ENCODE peak calls at places on chromosomes 16 and 17, in eight cellular contexts. B is OCI-LY7, Z is Panc1, T is left ventricle myocardium inferior, G is PC-3, D is GM12878, F is heart left ventricle, V is tibial artery. Y is an unnamed sample.
A peak's percentile ranks its signal among the peaks of the same experiment; 100 is the strongest.

GRCh38 chr16:57623251-57624043 is 5.0 kb upstream of the ADGRG1 start:
- DNase-seq in B (no peak), Z (no peak), T (no peak), G (peak; percentile 90), D (no peak), F (no peak), V (no peak), Y (no peak)

GRCh38 chr17:55487727-55488436 is 23.4 kb downstream of the SMIM36 start:
- DNase-seq in B (no peak), Z (no peak), T (no peak), G (peak; percentile 44), D (no peak), F (no peak), V (no peak), Y (no peak)

GRCh38 chr17:44906010-44906646 is 6.9 kb upstream of the EFTUD2 start:
- DNase-seq in B (no peak), Z (no peak), T (no peak), G (peak; percentile 91), D (no peak), F (no peak), V (no peak), Y (no peak)

GRCh38 chr17:58492238-58493121 is 4.3 kb upstream of the HSF5 start:
- DNase-seq in B (no peak), Z (no peak), T (no peak), G (peak; percentile 77), D (no peak), F (no peak), V (no peak), Y (no peak)

GRCh38 chr17:75756451-75757085 is 8.4 kb downstream of the GALK1 start:
- DNase-seq in B (no peak), Z (no peak), T (no peak), G (no peak), D (no peak), F (no peak), V (peak; percentile 62), Y (no peak)

GRCh38 chr16:73040136-73040535 is 7.8 kb downstream of the ZFHX3 start:
- DNase-seq in B (no peak), Z (no peak), T (no peak), G (no peak), D (no peak), F (no peak), V (peak; percentile 40), Y (no peak)

GRCh38 chr16:58455750-58456149 is 44.2 kb upstream of the NDRG4 start:
- DNase-seq in B (no peak), Z (no peak), T (no peak), G (no peak), D (no peak), F (no peak), V (no peak), Y (no peak)

GRCh38 chr17:19386974-19387920 is at the start of gene MFAP4:
- DNase-seq in B (no peak), Z (no peak), T (peak; percentile 74), G (no peak), D (no peak), F (peak; percentile 78), V (peak; percentile 92), Y (no peak)

GRCh38 chr17:66177048-66177447 is 14.9 kb downstream of the CEP112 start:
- DNase-seq in B (no peak), Z (no peak), T (no peak), G (peak; percentile 90), D (no peak), F (no peak), V (no peak), Y (no peak)

GRCh38 chr17:40541060-40541872 is 24.0 kb downstream of the CCR7 start:
- DNase-seq in B (peak; percentile 22), Z (no peak), T (no peak), G (no peak), D (no peak), F (no peak), V (peak; percentile 53), Y (peak; percentile 71)

GRCh38 chr16:4261557-4262172 is 11.2 kb downstream of the TFAP4 start:
- DNase-seq in B (peak; percentile 20), Z (no peak), T (no peak), G (peak; percentile 19), D (no peak), F (no peak), V (no peak), Y (peak; percentile 52)

GRCh38 chr17:80846932-80847331 is 144.7 kb upstream of the CHMP6 start:
- DNase-seq in B (no peak), Z (no peak), T (no peak), G (no peak), D (no peak), F (no peak), V (peak; percentile 38), Y (no peak)

GRCh38 chr17:6108987-6109386 is 38.8 kb downstream of the WSCD1 start:
- DNase-seq in B (no peak), Z (no peak), T (no peak), G (no peak), D (no peak), F (no peak), V (no peak), Y (no peak)

GRCh38 chr16:87843678-87844373 is 25.5 kb downstream of the SLC7A5 start:
- DNase-seq in B (no peak), Z (no peak), T (no peak), G (no peak), D (no peak), F (no peak), V (no peak), Y (no peak)

GRCh38 chr16:89155851-89156739 is 15.5 kb upstream of the CDH15 start:
- DNase-seq in B (peak; percentile 34), Z (no peak), T (no peak), G (no peak), D (no peak), F (no peak), V (no peak), Y (no peak)

GRCh38 chr16:86232496-86232895 is 277.8 kb upstream of the FOXF1 start:
- DNase-seq in B (no peak), Z (no peak), T (no peak), G (no peak), D (no peak), F (no peak), V (no peak), Y (no peak)

GRCh38 chr17:50778988-50779387 is 11.7 kb upstream of the ANKRD40CL start:
- DNase-seq in B (no peak), Z (no peak), T (no peak), G (no peak), D (no peak), F (no peak), V (no peak), Y (no peak)

DNA sequence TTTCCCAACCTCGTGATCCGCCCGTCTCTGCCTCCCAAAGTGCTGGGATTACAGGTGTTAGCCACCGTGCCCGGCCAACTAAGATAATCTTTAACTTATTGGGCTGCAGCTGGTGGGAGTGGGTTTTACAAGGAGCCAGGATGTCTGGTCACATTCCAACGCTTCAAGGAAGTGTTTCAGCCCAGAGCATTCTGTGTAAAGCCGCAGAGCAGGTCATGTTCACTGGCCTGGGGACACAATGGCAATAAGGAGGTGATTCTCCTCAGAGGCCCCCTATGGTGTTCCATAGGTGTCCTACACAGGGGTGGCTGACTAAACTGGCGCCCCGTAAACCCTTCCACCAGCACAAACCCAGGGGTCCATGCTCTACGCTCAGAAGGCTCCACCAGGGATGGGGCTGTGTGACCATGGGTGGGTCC is 1.2 kb downstream of the QPRT start:
- DNase-seq in B (no peak), Z (no peak), T (no peak), G (no peak), D (no peak), F (no peak), V (no peak), Y (no peak)
- TF ChIP-seq CTCF in B (no peak), Z (no peak), T (no peak), G (no peak), D (no peak), F (no peak), V (no peak), Y (no peak)

GRCh38 chr17:3792481-3792880 is 8.5 kb downstream of the ITGAE start:
- DNase-seq in B (no peak), Z (no peak), T (no peak), G (no peak), D (no peak), F (no peak), V (no peak), Y (no peak)

GRCh38 chr17:3795758-3796102 is 5.3 kb downstream of the ITGAE start:
- DNase-seq in B (no peak), Z (no peak), T (no peak), G (no peak), D (no peak), F (no peak), V (no peak), Y (no peak)

GRCh38 chr17:3796822-3797170 is 4.2 kb downstream of the ITGAE start:
- DNase-seq in B (no peak), Z (no peak), T (no peak), G (no peak), D (no peak), F (no peak), V (no peak), Y (no peak)

GRCh38 chr17:3796110-3796821 is 4.7 kb downstream of the ITGAE start:
- DNase-seq in B (no peak), Z (no peak), T (no peak), G (no peak), D (peak; percentile 90), F (no peak), V (no peak), Y (peak; percentile 85)

GRCh38 chr17:3794890-3795757 is 5.9 kb downstream of the ITGAE start:
- DNase-seq in B (peak; percentile 36), Z (no peak), T (no peak), G (no peak), D (no peak), F (no peak), V (no peak), Y (peak; percentile 67)
- H3K4me3 ChIP-seq in B (no peak overlapping the region), Z (no peak overlapping the region), T (no peak overlapping the region), G (no peak overlapping the region), D (no peak overlapping the region), F (no peak overlapping the region), V (no peak overlapping the region), Y (no peak overlapping the region)

DNA sequence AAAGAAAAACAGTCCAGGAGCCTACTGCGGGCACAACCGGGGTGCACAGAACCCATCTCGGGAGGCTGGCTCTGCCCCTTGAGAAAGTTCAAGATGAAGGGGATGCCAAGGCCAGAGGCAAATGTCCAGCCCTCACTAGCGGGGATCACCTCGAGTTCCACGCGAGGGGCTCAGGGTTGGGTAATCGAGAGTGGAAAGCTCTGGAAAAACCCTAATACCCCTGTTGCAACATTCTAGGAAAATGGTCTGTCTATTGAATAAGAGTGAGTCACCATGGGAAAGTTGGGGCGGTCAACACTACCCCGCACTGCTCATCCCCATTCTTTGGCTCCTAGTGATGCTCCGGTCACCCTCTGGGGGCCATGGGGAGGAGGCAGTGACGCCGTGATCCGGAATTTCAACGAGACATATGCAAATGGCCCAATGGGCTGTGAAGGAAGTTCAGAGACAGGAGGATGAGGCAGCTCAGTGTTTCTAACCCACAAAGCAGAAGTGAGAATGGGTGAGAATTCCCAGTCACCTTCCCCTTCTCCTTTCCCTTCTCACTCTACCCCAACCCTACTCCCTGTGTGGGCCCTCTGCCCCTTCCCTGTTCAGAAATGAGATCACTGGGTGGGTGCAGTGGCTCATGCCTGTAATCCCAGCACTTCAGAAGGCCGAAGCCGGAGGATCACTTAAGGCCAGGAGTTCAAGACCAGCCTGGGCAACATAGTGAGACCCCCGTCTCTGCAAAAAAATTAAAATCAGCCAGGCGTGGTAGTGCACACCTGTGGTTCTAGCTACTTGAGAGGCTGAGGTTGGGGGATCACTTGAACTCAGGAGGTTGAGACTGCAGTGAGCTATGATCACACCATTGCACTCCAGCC is 22.4 kb downstream of the SOCS3 start:
- DNase-seq in B (peak; percentile 66), Z (no peak), T (no peak), G (peak; percentile 98), D (peak; percentile 87), F (no peak), V (no peak), Y (no peak)
- H3K27ac ChIP-seq in B (no peak overlapping the region), Z (peak overlapping the region; percentile 52), T (no peak overlapping the region), G (peak overlapping the region; percentile 96), D (peak overlapping the region; percentile 48), F (no peak overlapping the region), V (no peak overlapping the region), Y (no peak overlapping the region)

GRCh38 chr17:10527419-10527818 is 9.1 kb upstream of the MYH1 start:
- DNase-seq in B (no peak), Z (no peak), T (no peak), G (no peak), D (no peak), F (no peak), V (no peak), Y (no peak)
- TF ChIP-seq CTCF in B (no peak), Z (no peak), T (no peak), G (no peak), D (no peak), F (no peak), V (no peak), Y (no peak)